ENCODE peak calls at places on chromosomes 3 and 15, in seven cellular contexts. One of them, this sample, is unnamed.
A peak's percentile ranks its signal among the peaks of the same experiment; 100 is the strongest.

GRCh38 chr15:60918234-60918964 is 310.7 kb downstream of the RORA start:
- DNase-seq in SK-N-SH: no peak
- DNase-seq in neural progenitor cell: no peak
- DNase-seq in HCT116: no peak
- DNase-seq in PC-3: peak; percentile 27
- DNase-seq in GM23338: no peak
- DNase-seq in OCI-LY7: no peak
- DNase-seq in this sample: no peak

GRCh38 chr3:142088522-142088921 is 60.8 kb downstream of the TFDP2 start:
- DNase-seq in neural progenitor cell: no peak
- DNase-seq in SK-N-SH: no peak
- DNase-seq in PC-3: peak; percentile 29
- DNase-seq in GM23338: peak; percentile 24
- DNase-seq in HCT116: peak; percentile 37
- DNase-seq in OCI-LY7: no peak
- DNase-seq in this sample: peak; percentile 37

GRCh38 chr15:89072277-89072869 is 15.9 kb upstream of the ABHD2 start:
- DNase-seq in HCT116: no peak
- DNase-seq in GM23338: no peak
- DNase-seq in SK-N-SH: no peak
- DNase-seq in OCI-LY7: no peak
- DNase-seq in PC-3: no peak
- DNase-seq in neural progenitor cell: no peak
- DNase-seq in this sample: no peak

GRCh38 chr3:46087871-46088270 is 60.6 kb upstream of the XCR1 start:
- DNase-seq in SK-N-SH: no peak
- DNase-seq in HCT116: no peak
- DNase-seq in GM23338: peak; percentile 11
- DNase-seq in neural progenitor cell: no peak
- DNase-seq in OCI-LY7: peak; percentile 23
- DNase-seq in PC-3: peak; percentile 68
- DNase-seq in this sample: peak; percentile 23

GRCh38 chr3:51353566-51354140 is 31.4 kb upstream of the MANF start:
- DNase-seq in SK-N-SH: no peak
- DNase-seq in neural progenitor cell: no peak
- DNase-seq in PC-3: no peak
- DNase-seq in OCI-LY7: no peak
- DNase-seq in HCT116: no peak
- DNase-seq in GM23338: no peak
- DNase-seq in this sample: peak; percentile 16

GRCh38 chr15:52018244-52018643 is 775 bp upstream of the MAPK6 start:
- DNase-seq in SK-N-SH: no peak
- DNase-seq in PC-3: peak; percentile 11
- DNase-seq in OCI-LY7: no peak
- DNase-seq in neural progenitor cell: no peak
- DNase-seq in HCT116: no peak
- DNase-seq in GM23338: no peak
- DNase-seq in this sample: peak; percentile 40

GRCh38 chr3:128663151-128663550 is 12.5 kb upstream of the RPN1 start:
- DNase-seq in GM23338: no peak
- DNase-seq in SK-N-SH: no peak
- DNase-seq in neural progenitor cell: no peak
- DNase-seq in HCT116: no peak
- DNase-seq in PC-3: no peak
- DNase-seq in OCI-LY7: no peak
- DNase-seq in this sample: no peak

GRCh38 chr15:82999905-83000671 is 11.4 kb downstream of the C15orf40 start:
- DNase-seq in PC-3: peak; percentile 75
- DNase-seq in OCI-LY7: peak; percentile 70
- DNase-seq in SK-N-SH: peak; percentile 68
- DNase-seq in HCT116: no peak
- DNase-seq in neural progenitor cell: peak; percentile 58
- DNase-seq in GM23338: peak; percentile 75
- DNase-seq in this sample: peak; percentile 82

GRCh38 chr3:100486808-100487207 is 5.6 kb upstream of the TMEM45A start:
- DNase-seq in PC-3: no peak
- DNase-seq in SK-N-SH: no peak
- DNase-seq in neural progenitor cell: no peak
- DNase-seq in GM23338: no peak
- DNase-seq in HCT116: no peak
- DNase-seq in OCI-LY7: no peak
- DNase-seq in this sample: peak; percentile 30

GRCh38 chr3:100489118-100489517 is 3.3 kb upstream of the TMEM45A start:
- DNase-seq in OCI-LY7: no peak
- DNase-seq in neural progenitor cell: no peak
- DNase-seq in GM23338: no peak
- DNase-seq in SK-N-SH: no peak
- DNase-seq in HCT116: no peak
- DNase-seq in PC-3: no peak
- DNase-seq in this sample: no peak

GRCh38 chr3:100480111-100480510 is 12.3 kb upstream of the TMEM45A start:
- DNase-seq in neural progenitor cell: no peak
- DNase-seq in SK-N-SH: no peak
- DNase-seq in PC-3: no peak
- DNase-seq in OCI-LY7: no peak
- DNase-seq in GM23338: no peak
- DNase-seq in HCT116: no peak
- DNase-seq in this sample: no peak

GRCh38 chr3:100482181-100482580 is 10.2 kb upstream of the TMEM45A start:
- DNase-seq in HCT116: no peak
- DNase-seq in SK-N-SH: no peak
- DNase-seq in GM23338: no peak
- DNase-seq in neural progenitor cell: no peak
- DNase-seq in PC-3: no peak
- DNase-seq in OCI-LY7: no peak
- DNase-seq in this sample: no peak

DNA sequence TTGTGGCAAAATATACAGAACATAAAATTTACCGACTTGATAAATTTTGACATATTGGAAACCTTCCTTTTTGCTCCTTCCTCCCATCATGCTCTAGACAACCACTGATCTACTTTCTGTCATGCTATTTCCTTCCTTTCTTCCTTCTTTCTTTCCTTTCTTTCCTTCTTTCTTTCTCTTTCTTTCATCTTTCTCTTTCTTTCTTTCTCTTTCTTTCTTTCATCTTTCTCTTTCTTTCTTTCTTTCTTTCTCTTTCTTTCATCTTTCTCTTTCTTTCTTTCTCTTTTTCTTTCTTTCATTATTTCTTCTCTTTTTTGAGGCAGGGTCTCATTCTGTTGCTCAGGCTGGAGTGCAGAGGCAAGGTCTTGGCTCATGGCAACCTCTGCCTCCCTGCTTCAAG is 8.9 kb upstream of the TMEM45A start:
- DNase-seq in neural progenitor cell: no peak
- DNase-seq in OCI-LY7: no peak
- DNase-seq in GM23338: no peak
- DNase-seq in HCT116: no peak
- DNase-seq in SK-N-SH: no peak
- DNase-seq in PC-3: no peak
- DNase-seq in this sample: no peak
- H3K79me2 ChIP-seq in neural progenitor cell: no peaks in the 10 kb centered on the region
- H3K79me2 ChIP-seq in OCI-LY7: no peaks in the 10 kb centered on the region
- H3K79me2 ChIP-seq in GM23338: no peaks in the 10 kb centered on the region
- H3K79me2 ChIP-seq in HCT116: no peaks in the 10 kb centered on the region
- H3K79me2 ChIP-seq in SK-N-SH: no peaks in the 10 kb centered on the region
- H3K79me2 ChIP-seq in PC-3: no peaks in the 10 kb centered on the region
- H3K79me2 ChIP-seq in this sample: no peaks in the 10 kb centered on the region

GRCh38 chr15:43934480-43934879 is 107.7 kb downstream of the WDR76 start:
- DNase-seq in neural progenitor cell: no peak
- DNase-seq in OCI-LY7: no peak
- DNase-seq in GM23338: no peak
- DNase-seq in SK-N-SH: no peak
- DNase-seq in PC-3: no peak
- DNase-seq in HCT116: no peak
- DNase-seq in this sample: peak; percentile 65
- TF ChIP-seq EZH2phosphoT487 in neural progenitor cell: no peak
- TF ChIP-seq EZH2phosphoT487 in OCI-LY7: no peak
- TF ChIP-seq EZH2phosphoT487 in GM23338: no peak
- TF ChIP-seq EZH2phosphoT487 in SK-N-SH: no peak
- TF ChIP-seq EZH2phosphoT487 in PC-3: no peak
- TF ChIP-seq EZH2phosphoT487 in HCT116: no peak
- TF ChIP-seq EZH2phosphoT487 in this sample: no peak

GRCh38 chr3:197183582-197183981 is 114.8 kb downstream of the DLG1 start:
- DNase-seq in HCT116: no peak
- DNase-seq in neural progenitor cell: peak; percentile 9
- DNase-seq in SK-N-SH: no peak
- DNase-seq in PC-3: no peak
- DNase-seq in GM23338: peak; percentile 39
- DNase-seq in OCI-LY7: peak; percentile 59
- DNase-seq in this sample: no peak
- H3K79me2 ChIP-seq in HCT116: peaks cover 81% of the 10 kb centered on the region
- H3K79me2 ChIP-seq in neural progenitor cell: peaks cover 94% of the 10 kb centered on the region
- H3K79me2 ChIP-seq in SK-N-SH: peaks cover 58% of the 10 kb centered on the region
- H3K79me2 ChIP-seq in PC-3: peaks cover 40% of the 10 kb centered on the region
- H3K79me2 ChIP-seq in GM23338: peaks cover 37% of the 10 kb centered on the region
- H3K79me2 ChIP-seq in OCI-LY7: peaks cover 17% of the 10 kb centered on the region
- H3K79me2 ChIP-seq in this sample: peaks cover 71% of the 10 kb centered on the region

GRCh38 chr3:10248184-10248983 is at the start of gene TATDN2:
- DNase-seq in neural progenitor cell: peak; percentile 98
- DNase-seq in HCT116: peak; percentile 98
- DNase-seq in OCI-LY7: peak; percentile 100
- DNase-seq in PC-3: peak; percentile 98
- DNase-seq in GM23338: peak; percentile 99
- DNase-seq in SK-N-SH: peak; percentile 99
- DNase-seq in this sample: peak; percentile 98

GRCh38 chr3:10251006-10251405 is 2.7 kb downstream of the TATDN2 start:
- DNase-seq in GM23338: no peak
- DNase-seq in neural progenitor cell: no peak
- DNase-seq in PC-3: no peak
- DNase-seq in SK-N-SH: no peak
- DNase-seq in HCT116: no peak
- DNase-seq in OCI-LY7: no peak
- DNase-seq in this sample: no peak

GRCh38 chr3:10248984-10249748 is 907 bp downstream of the TATDN2 start:
- DNase-seq in SK-N-SH: peak; percentile 48
- DNase-seq in OCI-LY7: peak; percentile 48
- DNase-seq in neural progenitor cell: peak; percentile 55
- DNase-seq in GM23338: peak; percentile 55
- DNase-seq in HCT116: no peak
- DNase-seq in PC-3: peak; percentile 11
- DNase-seq in this sample: peak; percentile 60

GRCh38 chr3:10247679-10248183 is 528 bp upstream of the TATDN2 start:
- DNase-seq in HCT116: no peak
- DNase-seq in OCI-LY7: no peak
- DNase-seq in SK-N-SH: no peak
- DNase-seq in neural progenitor cell: no peak
- DNase-seq in GM23338: no peak
- DNase-seq in PC-3: no peak
- DNase-seq in this sample: no peak

DNA sequence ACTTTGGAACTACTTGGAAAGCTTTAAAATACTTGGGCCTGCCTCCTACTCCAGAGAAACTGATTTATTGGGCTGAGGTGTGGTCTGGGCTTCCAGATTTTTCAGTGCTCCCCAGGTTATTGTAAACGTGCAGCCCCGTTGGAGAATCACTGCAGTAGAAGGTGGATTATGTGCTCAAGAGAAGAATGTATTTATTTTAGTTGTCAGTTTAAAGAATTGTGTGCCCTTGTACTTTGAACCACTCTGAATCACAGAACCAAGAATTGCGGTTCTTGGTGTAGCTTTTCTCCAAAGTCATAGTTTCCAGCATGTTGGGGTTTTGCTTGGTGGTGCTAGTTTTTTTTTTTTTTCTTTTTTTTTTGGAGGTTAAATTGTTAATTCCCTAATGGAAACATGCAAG is 1.6 kb downstream of the TATDN2 start:
- DNase-seq in SK-N-SH: no peak
- DNase-seq in GM23338: no peak
- DNase-seq in OCI-LY7: no peak
- DNase-seq in neural progenitor cell: no peak
- DNase-seq in PC-3: peak; percentile 12
- DNase-seq in HCT116: no peak
- DNase-seq in this sample: peak; percentile 61
- TF ChIP-seq EZH2phosphoT487 in SK-N-SH: no peak
- TF ChIP-seq EZH2phosphoT487 in GM23338: no peak
- TF ChIP-seq EZH2phosphoT487 in OCI-LY7: no peak
- TF ChIP-seq EZH2phosphoT487 in neural progenitor cell: no peak
- TF ChIP-seq EZH2phosphoT487 in PC-3: no peak
- TF ChIP-seq EZH2phosphoT487 in HCT116: no peak
- TF ChIP-seq EZH2phosphoT487 in this sample: no peak

DNA sequence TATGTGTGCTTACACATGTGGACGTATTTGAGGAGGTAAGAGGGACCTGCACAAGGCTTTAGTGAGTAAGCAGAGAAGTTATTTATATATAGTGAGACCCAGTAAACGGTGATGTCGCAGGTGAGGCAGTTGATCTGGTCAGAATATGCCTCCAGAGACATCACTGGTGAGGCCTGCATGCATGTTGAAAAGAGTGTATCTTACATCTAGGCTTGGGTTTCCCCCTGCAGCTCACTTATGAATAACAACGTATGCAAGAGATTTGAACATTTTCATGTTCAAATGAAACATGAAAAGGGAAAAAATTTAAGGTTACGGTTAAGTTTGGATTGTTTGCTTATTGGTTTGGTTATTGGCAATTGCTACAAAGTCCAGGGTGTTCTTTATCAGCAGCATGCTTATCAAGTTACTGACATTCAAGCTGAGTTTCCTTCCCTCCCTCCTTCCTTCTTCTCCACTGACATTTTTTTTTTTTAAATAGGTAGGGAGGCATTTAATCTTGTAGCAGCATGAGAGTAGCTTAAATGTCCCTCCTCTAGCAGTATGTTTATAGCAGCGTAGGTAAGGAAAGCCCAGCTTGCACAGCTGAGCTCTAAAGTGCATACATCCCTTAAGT is 123.2 kb downstream of the IGF1R start:
- DNase-seq in PC-3: no peak
- DNase-seq in neural progenitor cell: no peak
- DNase-seq in SK-N-SH: no peak
- DNase-seq in OCI-LY7: no peak
- DNase-seq in GM23338: no peak
- DNase-seq in HCT116: no peak
- DNase-seq in this sample: no peak
- H3K79me2 ChIP-seq in PC-3: peaks cover 4% of the 10 kb centered on the region
- H3K79me2 ChIP-seq in neural progenitor cell: peaks cover 98% of the 10 kb centered on the region
- H3K79me2 ChIP-seq in SK-N-SH: peaks cover 72% of the 10 kb centered on the region
- H3K79me2 ChIP-seq in OCI-LY7: no peaks in the 10 kb centered on the region
- H3K79me2 ChIP-seq in GM23338: peaks cover 100% of the 10 kb centered on the region
- H3K79me2 ChIP-seq in HCT116: no peaks in the 10 kb centered on the region
- H3K79me2 ChIP-seq in this sample: peaks cover 100% of the 10 kb centered on the region

GRCh38 chr3:28053759-28054158 is 187.7 kb upstream of the CMC1 start:
- DNase-seq in GM23338: no peak
- DNase-seq in neural progenitor cell: no peak
- DNase-seq in PC-3: peak; percentile 93
- DNase-seq in SK-N-SH: no peak
- DNase-seq in HCT116: peak; percentile 75
- DNase-seq in OCI-LY7: no peak
- DNase-seq in this sample: peak; percentile 91

GRCh38 chr3:28050120-28050519 is 191.3 kb upstream of the CMC1 start:
- DNase-seq in OCI-LY7: no peak
- DNase-seq in SK-N-SH: no peak
- DNase-seq in neural progenitor cell: no peak
- DNase-seq in HCT116: no peak
- DNase-seq in PC-3: peak; percentile 19
- DNase-seq in GM23338: no peak
- DNase-seq in this sample: peak; percentile 23

GRCh38 chr3:28050895-28051294 is 190.5 kb upstream of the CMC1 start:
- DNase-seq in neural progenitor cell: no peak
- DNase-seq in GM23338: no peak
- DNase-seq in HCT116: peak; percentile 73
- DNase-seq in PC-3: peak; percentile 97
- DNase-seq in OCI-LY7: no peak
- DNase-seq in SK-N-SH: no peak
- DNase-seq in this sample: peak; percentile 85
- TF ChIP-seq EZH2phosphoT487 in neural progenitor cell: no peak
- TF ChIP-seq EZH2phosphoT487 in GM23338: no peak
- TF ChIP-seq EZH2phosphoT487 in HCT116: no peak
- TF ChIP-seq EZH2phosphoT487 in PC-3: no peak
- TF ChIP-seq EZH2phosphoT487 in OCI-LY7: no peak
- TF ChIP-seq EZH2phosphoT487 in SK-N-SH: no peak
- TF ChIP-seq EZH2phosphoT487 in this sample: no peak

This sample was measured in GM23248.